ENCODE peak calls at places on chromosomes 13 and 19, in six cellular contexts. M, Y, D, Q, P and U are unnamed samples.

GRCh38 chr13:99955747-99956472 is 15.7 kb downstream of the ZIC5 start:
- DNase-seq in M (no peak), Y (no peak), D (peak; percentile 81), Q (no peak), P (peak; percentile 59), U (no peak)

GRCh38 chr13:34034411-34034810 is 216.5 kb downstream of the RFC3 start:
- DNase-seq in M (no peak), Y (no peak), D (no peak), Q (no peak), P (no peak), U (no peak)

GRCh38 chr19:10070730-10071446 is 15.2 kb upstream of the SHFL start:
- DNase-seq in M (no peak), Y (no peak), D (no peak), Q (no peak), P (no peak), U (no peak)

GRCh38 chr13:27334774-27335490 is 64.3 kb downstream of the RASL11A start:
- DNase-seq in M (no peak), Y (no peak), D (no peak), Q (no peak), P (no peak), U (no peak)

GRCh38 chr13:23488442-23488841 is 54.9 kb upstream of the SACS start:
- DNase-seq in M (peak; percentile 42), Y (no peak), D (no peak), Q (no peak), P (no peak), U (peak; percentile 14)

GRCh38 chr19:35641515-35642151 is at the start of gene ETV2:
- DNase-seq in M (no peak), Y (peak; percentile 30), D (no peak), Q (no peak), P (no peak), U (no peak)

GRCh38 chr19:46221981-46222610 is 7.4 kb upstream of the IGFL1 start:
- DNase-seq in M (peak; percentile 95), Y (peak; percentile 65), D (peak; percentile 85), Q (peak; percentile 25), P (no peak), U (no peak)

GRCh38 chr13:111458001-111458531 is 137.6 kb downstream of the TEX29 start:
- DNase-seq in M (no peak), Y (no peak), D (no peak), Q (no peak), P (peak; percentile 43), U (no peak)

GRCh38 chr19:32890326-32890725 is 20.8 kb upstream of the SLC7A9 start:
- DNase-seq in M (no peak), Y (no peak), D (no peak), Q (no peak), P (no peak), U (no peak)

GRCh38 chr13:41610426-41610825 is 153.1 kb downstream of the RGCC start:
- DNase-seq in M (peak; percentile 84), Y (peak; percentile 27), D (no peak), Q (peak; percentile 20), P (no peak), U (no peak)

GRCh38 chr13:35747594-35747993 is 271.1 kb upstream of the MAB21L1 start:
- DNase-seq in M (no peak), Y (no peak), D (no peak), Q (no peak), P (no peak), U (no peak)

GRCh38 chr19:7386308-7386707 is 37.6 kb downstream of the ARHGEF18 start:
- DNase-seq in M (peak; percentile 57), Y (no peak), D (no peak), Q (no peak), P (no peak), U (no peak)

GRCh38 chr19:33778089-33778791 is 18.4 kb upstream of the KCTD15 start:
- DNase-seq in M (peak; percentile 80), Y (peak; percentile 88), D (peak; percentile 96), Q (peak; percentile 47), P (peak; percentile 99), U (peak; percentile 82)

GRCh38 chr19:58518261-58519086 is 1.1 kb downstream of the ZBTB45 start:
- DNase-seq in M (no peak), Y (no peak), D (no peak), Q (no peak), P (no peak), U (no peak)

GRCh38 chr13:44197791-44198770 is 175.5 kb upstream of the SERP2 start:
- DNase-seq in M (no peak), Y (no peak), D (no peak), Q (no peak), P (no peak), U (no peak)

GRCh38 chr19:50432221-50432626 is 468 bp upstream of the MYBPC2 start:
- DNase-seq in M (no peak), Y (no peak), D (no peak), Q (no peak), P (no peak), U (no peak)

GRCh38 chr13:42548731-42549554 is 25.0 kb upstream of the TNFSF11 start:
- DNase-seq in M (no peak), Y (peak; percentile 26), D (no peak), Q (no peak), P (no peak), U (no peak)

GRCh38 chr19:19384486-19384885 is 21.0 kb upstream of the GATAD2A start:
- DNase-seq in M (no peak), Y (no peak), D (no peak), Q (no peak), P (no peak), U (no peak)

GRCh38 chr13:29589234-29589633 is 6.3 kb downstream of the SLC7A1 start:
- DNase-seq in M (peak; percentile 18), Y (no peak), D (no peak), Q (no peak), P (no peak), U (no peak)

GRCh38 chr19:58554494-58555368 is at the start of gene CHMP2A:
- DNase-seq in M (peak; percentile 96), Y (peak; percentile 99), D (peak; percentile 100), Q (peak; percentile 98), P (peak; percentile 100), U (peak; percentile 94)

GRCh38 chr19:47507924-47508553 is 6.8 kb downstream of the NAPA start:
- DNase-seq in M (no peak), Y (no peak), D (no peak), Q (no peak), P (peak; percentile 58), U (no peak)

GRCh38 chr13:110340812-110341444 is 33.8 kb downstream of the COL4A2 start:
- DNase-seq in M (no peak), Y (peak; percentile 59), D (peak; percentile 97), Q (peak; percentile 34), P (no peak), U (peak; percentile 26)

GRCh38 chr13:113448545-113448884 is 4.8 kb downstream of the ADPRHL1 start:
- DNase-seq in M (peak; percentile 63), Y (peak; percentile 70), D (no peak), Q (no peak), P (peak; percentile 79), U (no peak)

GRCh38 chr13:105165449-105166125 is 1369.9 kb downstream of the EFNB2 start:
- DNase-seq in M (no peak), Y (no peak), D (no peak), Q (no peak), P (no peak), U (peak; percentile 12)

GRCh38 chr13:113788413-113789135 is 29.5 kb downstream of the TMEM255B start:
- DNase-seq in M (no peak), Y (no peak), D (peak; percentile 69), Q (no peak), P (no peak), U (no peak)

GRCh38 chr13:26377038-26377437 is 123.1 kb downstream of the CDK8 start:
- DNase-seq in M (peak; percentile 1), Y (no peak), D (no peak), Q (no peak), P (no peak), U (no peak)

GRCh38 chr19:42555317-42555716 is 27.0 kb upstream of the CEACAM1 start:
- DNase-seq in M (no peak), Y (no peak), D (no peak), Q (no peak), P (no peak), U (no peak)

GRCh38 chr19:1467512-1468273 is 11.3 kb downstream of the C19orf25 start:
- DNase-seq in M (no peak), Y (no peak), D (no peak), Q (no peak), P (peak; percentile 57), U (peak; percentile 25)

GRCh38 chr19:1468274-1469199 is 10.5 kb downstream of the C19orf25 start:
- DNase-seq in M (no peak), Y (no peak), D (no peak), Q (no peak), P (peak; percentile 78), U (no peak)

GRCh38 chr19:1466018-1466460 is 13.0 kb downstream of the C19orf25 start:
- DNase-seq in M (no peak), Y (no peak), D (no peak), Q (no peak), P (peak; percentile 59), U (no peak)

GRCh38 chr19:1466461-1467227 is 12.4 kb downstream of the C19orf25 start:
- DNase-seq in M (no peak), Y (no peak), D (no peak), Q (no peak), P (no peak), U (no peak)

GRCh38 chr19:1467228-1467511 is 11.8 kb downstream of the C19orf25 start:
- DNase-seq in M (no peak), Y (no peak), D (no peak), Q (no peak), P (no peak), U (no peak)
- H3K27ac ChIP-seq in M (no peak overlapping the region), Y (no peak overlapping the region), D (no peak overlapping the region), Q (no peak overlapping the region), P (no peak overlapping the region), U (no peak overlapping the region)

DNA sequence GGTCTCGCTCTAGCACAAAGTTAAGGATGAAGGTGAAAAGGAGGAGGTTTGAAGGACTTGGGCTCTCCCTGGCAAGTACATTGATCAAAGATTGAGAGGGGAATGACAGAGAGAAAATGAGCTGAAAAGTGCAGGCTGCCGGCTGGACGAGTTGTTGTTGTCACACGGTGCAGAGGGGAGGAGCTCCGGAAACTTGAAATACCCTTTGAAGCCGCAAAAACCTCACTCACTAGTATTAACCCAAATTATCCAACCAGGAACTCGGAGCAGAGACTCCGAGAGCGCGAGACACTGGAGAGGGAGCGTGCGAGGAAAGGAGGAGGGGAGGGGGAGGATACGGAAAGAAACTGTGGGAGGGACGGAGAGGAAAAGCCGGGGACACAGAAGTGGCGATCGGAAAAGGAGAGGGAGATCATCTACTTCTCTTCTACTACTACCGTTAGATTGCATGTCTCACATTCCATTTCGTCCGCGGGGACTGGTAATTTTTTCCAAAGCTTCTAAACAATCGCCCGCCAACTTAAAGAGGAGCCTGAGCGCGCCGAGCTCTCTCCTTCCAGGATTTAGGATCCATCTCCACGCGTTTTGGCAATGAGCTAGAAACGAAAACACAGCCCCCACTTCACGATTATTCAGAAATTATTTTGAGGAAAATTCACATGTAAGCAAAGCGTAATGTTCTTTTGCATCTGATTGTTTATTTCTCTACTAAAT is at the start of gene DACH1:
- DNase-seq in M (peak; percentile 52), Y (peak; percentile 28), D (peak; percentile 66), Q (no peak), P (peak; percentile 61), U (peak; percentile 2)
- H3K27me3 ChIP-seq in M (peaks cover 19% of the 10 kb centered on the region), Y (peaks cover 36% of the 10 kb centered on the region), D (no peaks in the 10 kb centered on the region), Q (no peaks in the 10 kb centered on the region), P (no peaks in the 10 kb centered on the region), U (peaks cover 13% of the 10 kb centered on the region)

GRCh38 chr19:658916-659839 is 3.8 kb downstream of the RNF126 start:
- DNase-seq in M (no peak), Y (peak; percentile 39), D (no peak), Q (no peak), P (peak; percentile 56), U (peak; percentile 43)
- H3K4me3 ChIP-seq in M (no peak overlapping the region), Y (no peak overlapping the region), D (no peak overlapping the region), Q (no peak overlapping the region), P (no peak overlapping the region), U (no peak overlapping the region)

GRCh38 chr19:13146763-13147563 is 3.2 kb downstream of the STX10 start:
- DNase-seq in M (peak; percentile 38), Y (peak; percentile 63), D (no peak), Q (no peak), P (no peak), U (no peak)
- H3K27ac ChIP-seq in M (no peak overlapping the region), Y (no peak overlapping the region), D (no peak overlapping the region), Q (no peak overlapping the region), P (no peak overlapping the region), U (no peak overlapping the region)